ENCODE peak calls at places on chromosomes 6 and 20, in six cellular contexts. O is MM.1S, R is IMR-90, H is neural progenitor cell, T is adipocyte, Y is mesendoderm. X is an unnamed sample.

GRCh38 chr6:18265787-18266523 is 1.6 kb upstream of the DEK start:
- DNase-seq in Y (no peak), R (no peak), T (no peak), H (no peak), O (no peak), X (no peak)

GRCh38 chr20:3563548-3564177 is 92.8 kb downstream of the ATRN start:
- DNase-seq in Y (peak; percentile 51), T (peak; percentile 83), R (peak; percentile 69), H (peak; percentile 61), O (peak; percentile 46), X (peak; percentile 20)

GRCh38 chr20:23547613-23548012 is 20.7 kb downstream of the CST9L start:
- DNase-seq in O (no peak), Y (no peak), R (no peak), T (no peak), H (no peak), X (no peak)

GRCh38 chr6:38603492-38603891 is 36.2 kb downstream of the BTBD9 start:
- DNase-seq in O (no peak), Y (no peak), H (no peak), R (no peak), T (no peak), X (peak; percentile 19)

GRCh38 chr6:130622142-130622541 is 205.1 kb upstream of the SMLR1 start:
- DNase-seq in Y (no peak), H (no peak), R (peak; percentile 69), O (no peak), T (no peak), X (no peak)

GRCh38 chr20:21019831-21020655 is 86.1 kb downstream of the LINC00237 start:
- DNase-seq in H (peak; percentile 59), O (no peak), T (peak; percentile 0), Y (no peak), R (no peak), X (no peak)

GRCh38 chr20:2748551-2749342 is 51.7 kb downstream of the CPXM1 start:
- DNase-seq in R (no peak), T (no peak), O (no peak), Y (no peak), H (no peak), X (no peak)

GRCh38 chr6:39188577-39188976 is 40.7 kb downstream of the KCNK5 start:
- DNase-seq in Y (no peak), R (no peak), T (no peak), H (no peak), O (no peak), X (peak; percentile 76)

GRCh38 chr6:159168536-159169192 is 536 bp upstream of the FNDC1 start:
- DNase-seq in O (no peak), Y (peak; percentile 87), R (peak; percentile 5), T (no peak), H (peak; percentile 91), X (peak; percentile 19)

GRCh38 chr6:135002229-135002844 is 52.3 kb downstream of the HBS1L start:
- DNase-seq in R (peak; percentile 40), O (peak; percentile 56), Y (peak; percentile 15), T (peak; percentile 67), H (peak; percentile 21), X (no peak)

GRCh38 chr6:31834704-31835375 is 7.3 kb downstream of the HSPA1B start:
- DNase-seq in H (peak; percentile 76), Y (no peak), O (peak; percentile 66), R (no peak), T (peak; percentile 78), X (peak; percentile 83)

GRCh38 chr20:49151437-49151836 is 36.7 kb downstream of the STAU1 start:
- DNase-seq in R (no peak), T (no peak), H (no peak), O (no peak), Y (no peak), X (no peak)

GRCh38 chr20:19025430-19026120 is 186.9 kb upstream of the SLC24A3 start:
- DNase-seq in Y (no peak), T (no peak), H (no peak), O (no peak), R (no peak), X (no peak)

GRCh38 chr6:88983532-88983931 is 20.1 kb upstream of the RNGTT start:
- DNase-seq in R (peak; percentile 36), Y (peak; percentile 62), T (peak; percentile 62), H (peak; percentile 48), O (no peak), X (peak; percentile 41)

GRCh38 chr6:139452176-139452876 is 77.9 kb upstream of the CITED2 start:
- DNase-seq in R (peak; percentile 50), T (peak; percentile 42), Y (peak; percentile 69), O (no peak), H (no peak), X (no peak)

GRCh38 chr20:63270606-63271325 is 1.8 kb upstream of the ARFGAP1 start:
- DNase-seq in H (no peak), T (peak; percentile 16), Y (no peak), R (no peak), O (no peak), X (no peak)

GRCh38 chr6:139627091-139627490 is 252.6 kb upstream of the CITED2 start:
- DNase-seq in Y (peak; percentile 55), T (no peak), R (no peak), H (no peak), O (no peak), X (no peak)

GRCh38 chr6:43851204-43851855 is 81.3 kb downstream of the VEGFA start:
- DNase-seq in T (peak; percentile 87), Y (peak; percentile 76), H (no peak), O (no peak), R (peak; percentile 73), X (no peak)

GRCh38 chr20:61998343-61999121 is 67.1 kb downstream of the TAF4 start:
- DNase-seq in R (no peak), O (no peak), Y (no peak), T (no peak), H (no peak), X (no peak)

GRCh38 chr6:91081452-91082067 is 494.7 kb upstream of the MAP3K7 start:
- DNase-seq in H (peak; percentile 71), Y (peak; percentile 81), O (peak; percentile 41), T (peak; percentile 72), R (peak; percentile 52), X (no peak)

GRCh38 chr6:166419268-166419667 is 36.5 kb upstream of the MPC1 start:
- DNase-seq in T (no peak), Y (no peak), O (peak; percentile 91), H (no peak), R (peak; percentile 47), X (no peak)

GRCh38 chr6:125363360-125364121 is 61.8 kb upstream of the HDDC2 start:
- DNase-seq in O (no peak), Y (peak; percentile 96), R (peak; percentile 17), T (no peak), H (peak; percentile 91), X (no peak)

GRCh38 chr6:69820018-69820417 is 23.2 kb upstream of the LMBRD1 start:
- DNase-seq in Y (no peak), O (no peak), T (no peak), R (no peak), H (no peak), X (no peak)

GRCh38 chr6:4404410-4404809 is 269.0 kb upstream of the ECI2 start:
- DNase-seq in O (no peak), T (no peak), Y (no peak), H (no peak), R (no peak), X (no peak)

GRCh38 chr20:18926972-18927371 is 113.4 kb downstream of the SCP2D1 start:
- DNase-seq in O (no peak), H (no peak), T (no peak), R (no peak), Y (peak; percentile 30), X (no peak)

GRCh38 chr20:36549942-36550796 is 8.8 kb downstream of the MYL9 start:
- DNase-seq in Y (peak; percentile 25), T (no peak), O (no peak), H (no peak), R (no peak), X (no peak)
- H3K9ac ChIP-seq in Y (no peak overlapping the region), T (peak overlapping the region; percentile 53), O (no peak overlapping the region), H (no peak overlapping the region), R (no peak overlapping the region), X (no peak overlapping the region)

GRCh38 chr20:43799150-43799711 is 72.4 kb upstream of the GTSF1L start:
- DNase-seq in Y (no peak), R (peak; percentile 37), T (peak; percentile 7), O (no peak), H (no peak), X (no peak)

GRCh38 chr20:43803276-43803675 is 76.5 kb upstream of the GTSF1L start:
- DNase-seq in T (no peak), R (no peak), H (no peak), Y (no peak), O (no peak), X (no peak)

GRCh38 chr20:43798591-43799149 is 71.9 kb upstream of the GTSF1L start:
- DNase-seq in R (no peak), Y (no peak), T (no peak), O (no peak), H (peak; percentile 58), X (no peak)

GRCh38 chr20:43800186-43800585 is 73.4 kb upstream of the GTSF1L start:
- DNase-seq in O (no peak), T (no peak), Y (no peak), H (no peak), R (no peak), X (no peak)

DNA sequence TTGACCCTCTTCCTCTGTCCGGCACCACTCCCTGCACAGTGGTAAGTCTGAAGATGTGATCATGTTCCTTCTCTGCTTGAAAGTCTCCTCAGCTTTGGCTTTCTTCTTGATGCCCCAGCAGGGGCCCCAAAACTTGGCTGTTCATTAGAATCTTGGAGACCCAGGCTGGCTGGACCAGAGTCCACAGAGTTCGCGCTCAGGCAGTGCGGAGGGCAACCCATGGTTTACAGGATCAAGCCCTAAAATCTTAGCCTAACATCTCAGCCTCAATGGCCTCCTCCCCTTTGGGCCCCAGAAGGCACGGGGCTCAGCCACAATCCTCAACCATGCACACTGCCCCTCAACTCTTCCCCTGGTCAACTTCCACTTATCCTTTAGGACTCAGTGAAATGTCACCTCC is 72.9 kb upstream of the GTSF1L start:
- DNase-seq in H (no peak), Y (no peak), T (no peak), O (no peak), R (no peak), X (no peak)
- H3K9ac ChIP-seq in H (no peak overlapping the region), Y (no peak overlapping the region), T (no peak overlapping the region), O (no peak overlapping the region), R (no peak overlapping the region), X (no peak overlapping the region)

GRCh38 chr20:45985573-45985972 is 13.6 kb upstream of the ZNF335 start:
- DNase-seq in R (no peak), O (no peak), T (no peak), H (no peak), Y (peak; percentile 57), X (no peak)
- H3K9ac ChIP-seq in R (no peak overlapping the region), O (no peak overlapping the region), T (no peak overlapping the region), H (no peak overlapping the region), Y (no peak overlapping the region), X (no peak overlapping the region)

DNA sequence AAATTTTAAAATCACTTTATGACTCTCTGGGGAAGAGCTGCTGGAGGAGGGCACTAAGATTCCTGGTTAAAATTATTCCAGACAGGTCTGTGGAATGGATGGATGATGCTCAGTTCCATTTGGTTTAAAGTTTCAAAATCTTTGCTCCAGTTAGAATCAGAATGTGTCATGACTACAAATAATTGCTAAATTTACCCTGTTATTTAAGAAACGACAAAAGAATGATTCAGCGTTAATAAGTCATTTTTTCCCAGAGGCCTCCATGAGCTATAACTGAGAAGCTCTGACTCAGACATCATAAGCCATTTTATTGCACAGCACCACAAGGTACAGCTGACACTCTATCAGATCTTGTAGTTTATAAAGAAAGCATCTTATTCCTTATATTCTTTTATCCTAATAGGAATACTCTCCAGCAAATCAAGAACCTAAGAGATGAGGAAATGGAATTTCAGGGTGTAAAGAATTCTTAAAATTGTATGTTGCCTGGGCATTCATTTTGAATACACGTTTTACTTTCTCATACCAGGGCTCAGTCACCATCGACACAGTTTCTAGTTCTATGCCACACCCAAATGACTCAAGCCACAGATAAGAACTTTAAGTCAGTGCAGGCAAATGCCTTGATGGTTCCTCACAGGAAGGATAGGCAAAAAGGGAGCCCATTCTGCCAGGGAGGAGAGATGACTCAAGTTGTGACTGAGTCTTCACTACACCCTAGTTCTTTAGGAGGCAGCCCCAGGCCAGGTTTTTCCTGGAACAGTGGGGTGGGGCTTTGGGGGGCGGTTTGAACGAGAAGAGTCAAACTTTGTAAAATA is 636.0 kb downstream of the MMUT start:
- DNase-seq in R (peak; percentile 97), H (no peak), O (no peak), Y (peak; percentile 13), T (peak; percentile 90), X (peak; percentile 41)
- H3K9ac ChIP-seq in R (peak overlapping the region; percentile 18), H (no peak overlapping the region), O (no peak overlapping the region), Y (no peak overlapping the region), T (peak overlapping the region; percentile 79), X (no peak overlapping the region)